ENCODE peak calls at places on chromosome 2, in five cellular contexts. A is stimulated activated CD8-positive, alpha-beta memory T cell treated with anti-CD3 and anti-CD28 coated beads, Interleukin-2, amount 100 ng/mL, for 48 hours; S is glomerular endothelial cell; K is frontal cortex; H is NCI-H2081. G is an unnamed sample.

GRCh38 chr2:108067820-108068405 is 81.6 kb downstream of the SLC5A7 start:
- DNase-seq in S (no peak), H (no peak), A (no peak), K (no peak), G (no peak)

GRCh38 chr2:232887171-232887850 is 17.2 kb downstream of the SNORC start:
- DNase-seq in A (no peak), H (no peak), S (no peak), K (no peak), G (no peak)

GRCh38 chr2:176490061-176490861 is 221.0 kb downstream of the MTX2 start:
- DNase-seq in A (no peak), H (no peak), K (no peak), S (no peak), G (no peak)

GRCh38 chr2:235002198-235003095 is 50.6 kb downstream of the SH3BP4 start:
- DNase-seq in A (no peak), K (no peak), S (no peak), H (no peak), G (no peak)

GRCh38 chr2:236674238-236674637 is 104.6 kb downstream of the ACKR3 start:
- DNase-seq in S (no peak), A (no peak), K (no peak), H (no peak), G (no peak)

GRCh38 chr2:225865468-225865867 is 466.0 kb downstream of the NYAP2 start:
- DNase-seq in H (no peak), S (no peak), K (no peak), A (no peak), G (no peak)

GRCh38 chr2:148362144-148362796 is 282.3 kb upstream of the EPC2 start:
- DNase-seq in K (no peak), H (no peak), A (no peak), S (no peak), G (no peak)

GRCh38 chr2:142131016-142131714 is at the start of gene LRP1B:
- DNase-seq in S (peak; percentile 45), H (peak; percentile 37), A (no peak), K (peak; percentile 13), G (no peak)

GRCh38 chr2:67309281-67309680 is 87.9 kb upstream of the ETAA1 start:
- DNase-seq in H (no peak), S (no peak), A (no peak), K (no peak), G (no peak)

GRCh38 chr2:237062585-237062984 is 23.1 kb upstream of the COPS8 start:
- DNase-seq in K (no peak), H (no peak), S (no peak), A (no peak), G (no peak)

GRCh38 chr2:201057715-201058248 is 13.7 kb downstream of the HYCC2 start:
- DNase-seq in H (no peak), K (no peak), S (no peak), A (no peak), G (no peak)

GRCh38 chr2:239469101-239469960 is 68.5 kb upstream of the HDAC4 start:
- DNase-seq in S (no peak), A (no peak), K (no peak), H (no peak), G (no peak)

GRCh38 chr2:210086930-210087329 is 84.3 kb downstream of the KANSL1L start:
- DNase-seq in K (no peak), A (no peak), H (no peak), S (no peak), G (no peak)

GRCh38 chr2:170014769-170015168 is 163.2 kb upstream of the MYO3B start:
- DNase-seq in S (no peak), A (no peak), K (no peak), H (no peak), G (no peak)

GRCh38 chr2:186422226-186422625 is 63.8 kb upstream of the ZC3H15 start:
- DNase-seq in S (no peak), K (no peak), A (no peak), H (no peak), G (no peak)

GRCh38 chr2:61677942-61678341 is 139.8 kb upstream of the XPO1 start:
- DNase-seq in A (no peak), H (no peak), K (no peak), S (no peak), G (no peak)

GRCh38 chr2:26384183-26384582 is 17.5 kb upstream of the DRC1 start:
- DNase-seq in H (no peak), A (no peak), S (no peak), K (no peak), G (no peak)

GRCh38 chr2:10278029-10278762 is 24.5 kb upstream of the HPCAL1 start:
- DNase-seq in S (no peak), A (no peak), K (peak; percentile 57), H (no peak), G (no peak)

GRCh38 chr2:97715951-97716694 is 2.7 kb downstream of the ZAP70 start:
- DNase-seq in S (no peak), A (no peak), H (no peak), K (no peak), G (no peak)

GRCh38 chr2:20536619-20537422 is 89.9 kb downstream of the RHOB start:
- DNase-seq in A (no peak), S (no peak), H (no peak), K (no peak), G (no peak)

GRCh38 chr2:196783431-196784094 is 15.9 kb downstream of the GTF3C3 start:
- DNase-seq in A (peak; percentile 13), K (no peak), S (no peak), H (no peak), G (no peak)

GRCh38 chr2:172464340-172465129 is 37.1 kb downstream of the ITGA6 start:
- DNase-seq in K (no peak), S (no peak), H (no peak), A (no peak), G (no peak)

GRCh38 chr2:129698593-129698992 is 280.9 kb upstream of the RAB6C start:
- DNase-seq in K (no peak), H (no peak), S (no peak), A (no peak), G (no peak)

GRCh38 chr2:59885536-59885935 is 667.9 kb downstream of the BCL11A start:
- DNase-seq in K (no peak), A (no peak), S (no peak), H (no peak), G (peak; percentile 63)

GRCh38 chr2:63189026-63189425 is 138.4 kb downstream of the OTX1 start:
- DNase-seq in K (no peak), S (no peak), A (no peak), H (peak; percentile 24), G (no peak)

GRCh38 chr2:206971805-206972204 is 32.5 kb downstream of the CPO start:
- DNase-seq in K (no peak), S (no peak), H (no peak), A (no peak), G (no peak)

GRCh38 chr2:145764631-145765030 is 1244.7 kb upstream of the ZEB2 start:
- DNase-seq in K (no peak), H (peak; percentile 33), S (no peak), A (no peak), G (no peak)

GRCh38 chr2:42339191-42339912 is 21.7 kb downstream of the COX7A2L start:
- DNase-seq in K (no peak), H (no peak), A (no peak), S (no peak), G (no peak)

GRCh38 chr2:37829202-37829601 is 95.9 kb upstream of the RMDN2 start:
- DNase-seq in H (no peak), K (no peak), S (peak; percentile 85), A (no peak), G (no peak)

GRCh38 chr2:25014631-25015030 is 27.2 kb upstream of the EFR3B start:
- DNase-seq in A (no peak), K (no peak), H (no peak), S (no peak), G (no peak)

GRCh38 chr2:15354596-15355359 is 206.4 kb downstream of the NBAS start:
- DNase-seq in K (no peak), H (no peak), A (no peak), S (no peak), G (no peak)

GRCh38 chr2:11807156-11808015 is 61.0 kb downstream of the LPIN1 start:
- DNase-seq in S (no peak), K (no peak), H (no peak), A (no peak), G (no peak)

GRCh38 chr2:28346587-28346986 is 46.1 kb upstream of the FOSL2 start:
- DNase-seq in H (no peak), K (no peak), A (no peak), S (no peak), G (no peak)

GRCh38 chr2:129058981-129059380 is 740.3 kb upstream of the HS6ST1 start:
- DNase-seq in H (peak; percentile 1), S (no peak), K (no peak), A (no peak), G (no peak)

GRCh38 chr2:127405252-127405605 is 13.0 kb upstream of the PROC start:
- DNase-seq in A (no peak), S (no peak), K (no peak), H (no peak), G (no peak)